ENCODE peak calls at places on chromosome 17, in four cellular contexts. One of them, this sample, is unnamed.

GRCh38 chr17:45364531-45365390 is 47.9 kb upstream of the MAP3K14 start:
- DNase-seq in A549: no peak
- DNase-seq in NCI-H1436: peak
- DNase-seq in activated CD4-positive, alpha-beta T cell treated with anti-CD3 and anti-CD28 coated beads for 24 hours: no peak
- DNase-seq in this sample: no peak

GRCh38 chr17:17060001-17060929 is 18.0 kb downstream of the MPRIP start:
- DNase-seq in activated CD4-positive, alpha-beta T cell treated with anti-CD3 and anti-CD28 coated beads for 24 hours: no peak
- DNase-seq in A549: no peak
- DNase-seq in NCI-H1436: no peak
- DNase-seq in this sample: no peak

GRCh38 chr17:76384987-76385891 is 830 bp downstream of the SPHK1 start:
- DNase-seq in activated CD4-positive, alpha-beta T cell treated with anti-CD3 and anti-CD28 coated beads for 24 hours: peak
- DNase-seq in A549: peak
- DNase-seq in NCI-H1436: no peak
- DNase-seq in this sample: no peak

GRCh38 chr17:7440113-7440822 is 956 bp downstream of the FGF11 start:
- DNase-seq in NCI-H1436: peak
- DNase-seq in activated CD4-positive, alpha-beta T cell treated with anti-CD3 and anti-CD28 coated beads for 24 hours: peak
- DNase-seq in A549: peak
- DNase-seq in this sample: no peak

GRCh38 chr17:8665681-8666080 is 35.2 kb upstream of the MYH10 start:
- DNase-seq in A549: no peak
- DNase-seq in NCI-H1436: no peak
- DNase-seq in activated CD4-positive, alpha-beta T cell treated with anti-CD3 and anti-CD28 coated beads for 24 hours: no peak
- DNase-seq in this sample: no peak

GRCh38 chr17:43907425-43907981 is at the start of gene MPP2:
- DNase-seq in activated CD4-positive, alpha-beta T cell treated with anti-CD3 and anti-CD28 coated beads for 24 hours: peak
- DNase-seq in NCI-H1436: peak
- DNase-seq in A549: peak
- DNase-seq in this sample: no peak

GRCh38 chr17:75869282-75870141 is 8.9 kb downstream of the TRIM47 start:
- DNase-seq in A549: peak
- DNase-seq in NCI-H1436: no peak
- DNase-seq in activated CD4-positive, alpha-beta T cell treated with anti-CD3 and anti-CD28 coated beads for 24 hours: no peak
- DNase-seq in this sample: no peak

GRCh38 chr17:12800855-12801365 is 11.6 kb downstream of the ARHGAP44 start:
- DNase-seq in NCI-H1436: no peak
- DNase-seq in activated CD4-positive, alpha-beta T cell treated with anti-CD3 and anti-CD28 coated beads for 24 hours: no peak
- DNase-seq in A549: no peak
- DNase-seq in this sample: no peak

GRCh38 chr17:38608648-38609047 is 2.9 kb upstream of the SRCIN1 start:
- DNase-seq in activated CD4-positive, alpha-beta T cell treated with anti-CD3 and anti-CD28 coated beads for 24 hours: no peak
- DNase-seq in A549: no peak
- DNase-seq in NCI-H1436: peak
- DNase-seq in this sample: no peak

GRCh38 chr17:43891851-43892671 is 15.3 kb downstream of the MPP2 start:
- DNase-seq in activated CD4-positive, alpha-beta T cell treated with anti-CD3 and anti-CD28 coated beads for 24 hours: no peak
- DNase-seq in NCI-H1436: no peak
- DNase-seq in A549: no peak
- DNase-seq in this sample: no peak

GRCh38 chr17:12765544-12765943 is 23.8 kb upstream of the ARHGAP44 start:
- DNase-seq in activated CD4-positive, alpha-beta T cell treated with anti-CD3 and anti-CD28 coated beads for 24 hours: no peak
- DNase-seq in NCI-H1436: no peak
- DNase-seq in A549: peak
- DNase-seq in this sample: peak

GRCh38 chr17:39974433-39974832 is 6.2 kb upstream of the PSMD3 start:
- DNase-seq in activated CD4-positive, alpha-beta T cell treated with anti-CD3 and anti-CD28 coated beads for 24 hours: no peak
- DNase-seq in NCI-H1436: no peak
- DNase-seq in A549: no peak
- DNase-seq in this sample: no peak

GRCh38 chr17:13346081-13346533 is 255.6 kb downstream of the HS3ST3A1 start:
- DNase-seq in A549: no peak
- DNase-seq in activated CD4-positive, alpha-beta T cell treated with anti-CD3 and anti-CD28 coated beads for 24 hours: no peak
- DNase-seq in NCI-H1436: no peak
- DNase-seq in this sample: peak

GRCh38 chr17:4934173-4934979 is 2.3 kb downstream of the GP1BA start:
- DNase-seq in NCI-H1436: no peak
- DNase-seq in activated CD4-positive, alpha-beta T cell treated with anti-CD3 and anti-CD28 coated beads for 24 hours: no peak
- DNase-seq in A549: no peak
- DNase-seq in this sample: no peak

GRCh38 chr17:76402711-76403110 is 18.3 kb downstream of the SPHK1 start:
- DNase-seq in activated CD4-positive, alpha-beta T cell treated with anti-CD3 and anti-CD28 coated beads for 24 hours: no peak
- DNase-seq in NCI-H1436: no peak
- DNase-seq in A549: no peak
- DNase-seq in this sample: no peak

GRCh38 chr17:15406081-15406480 is 61.3 kb downstream of the CDRT4 start:
- DNase-seq in NCI-H1436: no peak
- DNase-seq in activated CD4-positive, alpha-beta T cell treated with anti-CD3 and anti-CD28 coated beads for 24 hours: no peak
- DNase-seq in A549: no peak
- DNase-seq in this sample: no peak

GRCh38 chr17:14775761-14776492 is 475.0 kb downstream of the HS3ST3B1 start:
- DNase-seq in NCI-H1436: no peak
- DNase-seq in A549: no peak
- DNase-seq in activated CD4-positive, alpha-beta T cell treated with anti-CD3 and anti-CD28 coated beads for 24 hours: no peak
- DNase-seq in this sample: no peak

GRCh38 chr17:80426671-80427326 is 11.8 kb downstream of the ENDOV start:
- DNase-seq in A549: peak
- DNase-seq in activated CD4-positive, alpha-beta T cell treated with anti-CD3 and anti-CD28 coated beads for 24 hours: peak
- DNase-seq in NCI-H1436: peak
- DNase-seq in this sample: no peak

GRCh38 chr17:45289316-45290268 is 27.2 kb downstream of the MAP3K14 start:
- DNase-seq in A549: no peak
- DNase-seq in NCI-H1436: no peak
- DNase-seq in activated CD4-positive, alpha-beta T cell treated with anti-CD3 and anti-CD28 coated beads for 24 hours: no peak
- DNase-seq in this sample: no peak

GRCh38 chr17:3873862-3874261 is 19.0 kb downstream of the CAMKK1 start:
- DNase-seq in A549: no peak
- DNase-seq in activated CD4-positive, alpha-beta T cell treated with anti-CD3 and anti-CD28 coated beads for 24 hours: no peak
- DNase-seq in NCI-H1436: no peak
- DNase-seq in this sample: no peak

GRCh38 chr17:79620207-79621038 is 9.6 kb upstream of the RBFOX3 start:
- DNase-seq in activated CD4-positive, alpha-beta T cell treated with anti-CD3 and anti-CD28 coated beads for 24 hours: no peak
- DNase-seq in A549: no peak
- DNase-seq in NCI-H1436: no peak
- DNase-seq in this sample: no peak

GRCh38 chr17:56917559-56918296 is 3.9 kb upstream of the TRIM25 start:
- DNase-seq in NCI-H1436: no peak
- DNase-seq in activated CD4-positive, alpha-beta T cell treated with anti-CD3 and anti-CD28 coated beads for 24 hours: no peak
- DNase-seq in A549: no peak
- DNase-seq in this sample: no peak

GRCh38 chr17:17661134-17661533 is 20.1 kb upstream of the RAI1 start:
- DNase-seq in NCI-H1436: no peak
- DNase-seq in A549: no peak
- DNase-seq in activated CD4-positive, alpha-beta T cell treated with anti-CD3 and anti-CD28 coated beads for 24 hours: no peak
- DNase-seq in this sample: no peak

GRCh38 chr17:75365009-75365930 is 40.2 kb downstream of the GRB2 start:
- DNase-seq in A549: no peak
- DNase-seq in NCI-H1436: no peak
- DNase-seq in activated CD4-positive, alpha-beta T cell treated with anti-CD3 and anti-CD28 coated beads for 24 hours: no peak
- DNase-seq in this sample: no peak

GRCh38 chr17:20944014-20944905 is 98.6 kb downstream of the USP22 start:
- DNase-seq in NCI-H1436: peak
- DNase-seq in A549: no peak
- DNase-seq in activated CD4-positive, alpha-beta T cell treated with anti-CD3 and anti-CD28 coated beads for 24 hours: no peak
- DNase-seq in this sample: no peak

GRCh38 chr17:3003401-3004149 is 59.8 kb downstream of the OR1D5 start:
- DNase-seq in activated CD4-positive, alpha-beta T cell treated with anti-CD3 and anti-CD28 coated beads for 24 hours: no peak
- DNase-seq in NCI-H1436: no peak
- DNase-seq in A549: no peak
- DNase-seq in this sample: no peak

GRCh38 chr17:75695141-75695829 is 26.0 kb upstream of the ITGB4 start:
- DNase-seq in activated CD4-positive, alpha-beta T cell treated with anti-CD3 and anti-CD28 coated beads for 24 hours: no peak
- DNase-seq in A549: no peak
- DNase-seq in NCI-H1436: no peak
- DNase-seq in this sample: no peak